ENCODE peak calls at places on chromosomes 5 and 9, in five cellular contexts. F is A549, X is tibial nerve, Y is foreskin fibroblast, J is heart right ventricle. A is an unnamed sample.

GRCh38 chr9:111427186-111427585 is 57.0 kb downstream of the ECPAS start:
- DNase-seq in Y (peak), X (no peak), J (no peak), F (peak), A (peak)

GRCh38 chr9:122205176-122205575 is 23.6 kb downstream of the LHX6 start:
- DNase-seq in J (no peak), X (no peak), Y (no peak), F (no peak), A (no peak)

GRCh38 chr9:27534658-27535209 is 5.1 kb upstream of the MOB3B start:
- DNase-seq in Y (no peak), X (no peak), J (no peak), F (no peak), A (no peak)

GRCh38 chr9:126386088-126386487 is 59.5 kb downstream of the MVB12B start:
- DNase-seq in J (no peak), X (no peak), F (peak), Y (peak), A (no peak)

GRCh38 chr5:132103380-132103951 is 29.9 kb downstream of the CSF2 start:
- DNase-seq in Y (peak), F (peak), X (peak), J (peak), A (peak)

GRCh38 chr5:55421074-55421529 is 113.3 kb downstream of the MTREX start:
- DNase-seq in X (no peak), Y (peak), J (no peak), F (no peak), A (no peak)

GRCh38 chr9:112914524-112914923 is 23.8 kb upstream of the SLC46A2 start:
- DNase-seq in F (no peak), J (no peak), Y (no peak), X (no peak), A (no peak)

GRCh38 chr9:93168581-93168980 is 15.4 kb upstream of the WNK2 start:
- DNase-seq in J (no peak), F (no peak), X (no peak), Y (no peak), A (no peak)

GRCh38 chr5:125559296-125559695 is 812.9 kb upstream of the ZNF608 start:
- DNase-seq in Y (peak), F (peak), X (no peak), J (no peak), A (peak)

GRCh38 chr5:36691993-36692392 is 85.6 kb downstream of the SLC1A3 start:
- DNase-seq in X (no peak), Y (peak), J (no peak), F (no peak), A (no peak)

GRCh38 chr9:101353683-101354082 is 31.1 kb downstream of the BAAT start:
- DNase-seq in F (no peak), X (no peak), Y (no peak), J (no peak), A (no peak)

GRCh38 chr9:97788763-97789663 is 64.0 kb upstream of the FOXE1 start:
- DNase-seq in J (no peak), X (no peak), F (peak), Y (no peak), A (no peak)

GRCh38 chr9:121604242-121604641 is 47.2 kb upstream of the DAB2IP start:
- DNase-seq in J (peak), Y (no peak), F (no peak), X (no peak), A (no peak)

GRCh38 chr9:136007906-136008692 is 46.9 kb upstream of the UBAC1 start:
- DNase-seq in J (no peak), Y (peak), X (no peak), F (peak), A (no peak)

GRCh38 chr5:77852514-77853352 is 76.6 kb upstream of the TBCA start:
- DNase-seq in F (peak), X (no peak), Y (peak), J (peak), A (no peak)

GRCh38 chr9:132486706-132487350 is 76.8 kb downstream of the CFAP77 start:
- DNase-seq in X (no peak), Y (no peak), J (no peak), F (no peak), A (no peak)

GRCh38 chr5:179237770-179238627 is 107.3 kb downstream of the ADAMTS2 start:
- DNase-seq in J (no peak), X (no peak), Y (no peak), F (no peak), A (no peak)

GRCh38 chr9:34079181-34079580 is 30.5 kb upstream of the UBAP2 start:
- DNase-seq in J (no peak), F (peak), Y (peak), X (no peak), A (no peak)

GRCh38 chr9:130857864-130858730 is 23.0 kb downstream of the ABL1 start:
- DNase-seq in F (no peak), Y (peak), J (peak), X (peak), A (no peak)

GRCh38 chr5:103218164-103218563 is 40.4 kb upstream of the MACIR start:
- DNase-seq in F (peak), X (no peak), J (no peak), Y (peak), A (no peak)

GRCh38 chr5:132540764-132541163 is 2.6 kb downstream of the IL5 start:
- DNase-seq in F (no peak), Y (no peak), X (no peak), J (no peak), A (no peak)

GRCh38 chr5:95726811-95727763 is 4.0 kb upstream of the RHOBTB3 start:
- DNase-seq in X (no peak), J (no peak), Y (no peak), F (no peak), A (no peak)

GRCh38 chr9:130331573-130331972 is 66.0 kb downstream of the HMCN2 start:
- DNase-seq in X (peak), F (peak), J (peak), Y (peak), A (peak)

GRCh38 chr5:39266442-39266841 is 47.1 kb upstream of the FYB1 start:
- DNase-seq in Y (peak), X (no peak), F (peak), J (no peak), A (no peak)

GRCh38 chr9:18568969-18569368 is 95.0 kb downstream of the ADAMTSL1 start:
- DNase-seq in J (no peak), F (no peak), Y (peak), X (no peak), A (peak)

GRCh38 chr9:38277601-38278200 is 114.8 kb upstream of the ALDH1B1 start:
- DNase-seq in Y (no peak), J (no peak), X (no peak), F (peak), A (no peak)

GRCh38 chr9:113131689-113132151 is 19.1 kb upstream of the SLC31A2 start:
- DNase-seq in F (no peak), X (no peak), J (no peak), Y (peak), A (peak)

GRCh38 chr5:168712280-168712924 is 133.2 kb upstream of the PANK3 start:
- DNase-seq in X (peak), Y (peak), F (peak), J (peak), A (peak)

GRCh38 chr9:124906966-124907365 is 33.9 kb downstream of the GOLGA1 start:
- DNase-seq in F (no peak), Y (no peak), X (no peak), J (no peak), A (no peak)

GRCh38 chr9:110623462-110624025 is 44.0 kb upstream of the SVEP1 start:
- DNase-seq in F (peak), J (peak), Y (peak), X (peak), A (no peak)

GRCh38 chr9:69885474-69885929 is 64.9 kb downstream of the CFAP95 start:
- DNase-seq in Y (no peak), F (peak), J (no peak), X (no peak), A (no peak)

GRCh38 chr9:135803441-135803840 is 101.5 kb downstream of the KCNT1 start:
- DNase-seq in J (no peak), X (no peak), F (no peak), Y (no peak), A (no peak)

DNA sequence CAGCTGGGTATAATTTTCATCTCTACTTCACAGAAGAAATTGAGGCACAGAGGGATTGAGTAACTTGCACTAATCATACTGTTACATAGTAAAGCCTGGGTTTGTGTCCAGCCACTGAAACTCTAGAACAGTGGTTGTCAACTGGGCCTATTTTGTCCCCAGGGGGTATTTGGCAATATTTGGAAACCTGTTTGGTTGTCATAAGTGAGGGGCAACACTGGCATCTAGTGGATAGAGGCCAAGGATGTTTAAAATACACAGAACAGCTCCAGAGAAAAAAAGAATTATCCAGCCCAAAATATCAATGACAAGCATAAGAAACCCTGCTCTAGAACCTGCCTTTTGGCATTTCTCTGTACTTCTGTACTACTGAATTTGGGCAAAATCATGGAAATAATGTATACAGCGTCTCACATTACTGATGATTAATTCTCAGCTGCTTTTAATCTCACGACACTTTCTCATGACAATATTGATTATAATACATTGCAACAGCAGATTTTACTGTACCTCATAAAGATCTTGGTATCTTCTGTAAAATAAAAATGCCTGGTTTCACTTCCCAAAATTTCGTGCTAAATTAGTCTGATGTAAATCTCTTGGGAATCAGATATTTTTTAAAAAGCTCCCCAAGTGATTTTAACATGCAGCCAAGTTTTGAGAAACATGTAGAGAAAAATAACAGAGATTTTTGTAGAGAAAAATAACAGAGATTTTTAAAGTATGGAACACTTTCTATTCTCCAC is 112.7 kb downstream of the RORB start:
- DNase-seq in J (no peak), X (no peak), Y (no peak), F (peak), A (no peak)
- TF ChIP-seq CTCF in J (no peak), X (no peak), Y (no peak), F (no peak), A (no peak)

DNA sequence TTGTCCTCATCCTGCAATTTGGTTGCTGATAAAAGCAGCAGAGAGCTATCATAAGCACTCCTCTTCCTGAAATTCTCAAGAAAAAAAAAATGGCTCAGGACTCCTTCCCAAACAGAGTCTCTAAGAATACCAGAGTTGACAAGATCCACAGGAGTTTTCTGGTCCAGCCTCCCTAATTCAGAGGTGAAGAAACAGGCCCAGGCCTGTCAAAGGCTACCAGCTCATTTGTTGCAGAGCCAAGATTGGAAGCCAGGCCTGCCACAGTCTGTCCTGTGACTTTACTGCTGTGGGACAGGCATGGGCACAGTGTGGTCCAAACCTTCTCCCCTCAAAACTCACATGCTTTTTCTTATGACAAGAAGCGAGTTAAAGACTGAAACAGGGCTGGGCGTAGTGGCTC is 41.5 kb downstream of the NIPSNAP3B start:
- DNase-seq in Y (no peak), J (no peak), F (no peak), X (no peak), A (no peak)
- H3K4me3 ChIP-seq in Y (no peak), J (no peak), F (no peak), X (no peak), A (no peak)

DNA sequence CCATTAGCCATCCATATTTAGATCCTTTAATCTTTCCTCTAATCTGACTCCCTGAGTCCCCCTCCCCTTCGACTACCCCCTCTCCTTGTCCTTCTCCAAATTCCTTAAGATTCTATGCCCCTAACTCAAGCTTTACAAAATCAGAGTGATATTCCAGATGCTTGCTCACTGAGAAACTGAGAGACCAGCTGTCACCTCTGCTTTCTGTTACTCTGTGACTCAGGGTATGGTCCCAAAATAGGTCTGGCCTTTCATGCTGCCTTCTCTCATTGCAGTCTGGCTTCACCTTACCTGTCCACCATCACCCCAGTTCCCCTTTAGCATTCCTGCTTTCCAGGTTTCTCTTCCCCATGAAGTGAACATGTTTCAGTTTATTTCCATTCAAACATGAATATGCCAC is 383.3 kb upstream of the SLC30A5 start:
- DNase-seq in J (no peak), F (no peak), X (no peak), Y (no peak), A (no peak)
- TF ChIP-seq CTCF in J (no peak), F (no peak), X (no peak), Y (no peak), A (no peak)

GRCh38 chr9:78562021-78562420 is 265.1 kb downstream of the PSAT1 start:
- DNase-seq in X (no peak), J (no peak), Y (no peak), F (no peak), A (no peak)
- H3K4me3 ChIP-seq in X (no peak), J (no peak), Y (no peak), F (no peak), A (no peak)